ENCODE peak calls at places on chromosomes 13 and 19, in ten cellular contexts. R, V, G, Q, D, J, E, S, A and X are unnamed samples.

GRCh38 chr19:797528-798414 is 519 bp downstream of the PTBP1 start:
- DNase-seq in R (peak), V (peak), G (no peak), Q (peak), D (peak), J (peak), E (peak), S (peak), A (peak), X (peak)

GRCh38 chr19:15072930-15073647 is 8.9 kb upstream of the OR1I1 start:
- DNase-seq in R (peak), V (peak), G (peak), Q (no peak), D (no peak), J (no peak), E (no peak), S (no peak), A (no peak), X (no peak)

GRCh38 chr13:26299168-26299788 is 45.3 kb downstream of the CDK8 start:
- DNase-seq in R (no peak), V (no peak), G (no peak), Q (peak), D (no peak), J (no peak), E (no peak), S (no peak), A (no peak), X (no peak)

GRCh38 chr19:56141416-56141992 is 417 bp downstream of the ZNF444 start:
- DNase-seq in R (peak), V (peak), G (no peak), Q (no peak), D (no peak), J (no peak), E (no peak), S (no peak), A (no peak), X (peak)

GRCh38 chr19:49057636-49058234 is at the start of gene CGB7:
- DNase-seq in R (peak), V (peak), G (no peak), Q (peak), D (peak), J (no peak), E (peak), S (no peak), A (no peak), X (no peak)

GRCh38 chr19:7526093-7526929 is 3.9 kb downstream of the MCOLN1 start:
- DNase-seq in R (no peak), V (no peak), G (no peak), Q (no peak), D (no peak), J (no peak), E (no peak), S (no peak), A (no peak), X (no peak)

GRCh38 chr19:44587863-44588752 is 25.3 kb upstream of the IGSF23 start:
- DNase-seq in R (peak), V (peak), G (no peak), Q (peak), D (no peak), J (peak), E (peak), S (no peak), A (no peak), X (no peak)

GRCh38 chr19:29665215-29665825 is at the start of gene PLEKHF1:
- DNase-seq in R (peak), V (peak), G (no peak), Q (peak), D (peak), J (no peak), E (peak), S (peak), A (peak), X (peak)

GRCh38 chr19:1064661-1065605 is 2.0 kb upstream of the ARHGAP45 start:
- DNase-seq in R (peak), V (peak), G (no peak), Q (peak), D (peak), J (no peak), E (peak), S (peak), A (no peak), X (peak)

GRCh38 chr13:27374650-27375049 is 49.8 kb upstream of the GTF3A start:
- DNase-seq in R (peak), V (peak), G (peak), Q (peak), D (peak), J (peak), E (peak), S (peak), A (no peak), X (peak)

GRCh38 chr19:13226983-13227382 is 76.8 kb downstream of the IER2 start:
- DNase-seq in R (no peak), V (no peak), G (no peak), Q (no peak), D (no peak), J (no peak), E (no peak), S (no peak), A (no peak), X (no peak)

GRCh38 chr13:61029064-61029463 is 386.6 kb downstream of the PCDH20 start:
- DNase-seq in R (no peak), V (no peak), G (no peak), Q (no peak), D (no peak), J (no peak), E (no peak), S (no peak), A (no peak), X (no peak)

GRCh38 chr13:106597190-106597589 is 29.3 kb upstream of the ARGLU1 start:
- DNase-seq in R (peak), V (no peak), G (no peak), Q (no peak), D (no peak), J (no peak), E (no peak), S (no peak), A (no peak), X (no peak)

GRCh38 chr19:58428617-58429016 is 11.3 kb downstream of the ZNF132 start:
- DNase-seq in R (no peak), V (no peak), G (no peak), Q (no peak), D (no peak), J (no peak), E (no peak), S (no peak), A (no peak), X (no peak)

GRCh38 chr19:3061214-3062161 is 807 bp downstream of the TLE5 start:
- DNase-seq in R (peak), V (peak), G (no peak), Q (no peak), D (peak), J (no peak), E (no peak), S (peak), A (no peak), X (peak)

GRCh38 chr19:57165846-57166245 is 1.4 kb downstream of the DUXA start:
- DNase-seq in R (peak), V (no peak), G (no peak), Q (no peak), D (no peak), J (no peak), E (no peak), S (no peak), A (no peak), X (no peak)

GRCh38 chr19:4267101-4267900 is 11.8 kb upstream of the SHD start:
- DNase-seq in R (peak), V (peak), G (no peak), Q (peak), D (peak), J (no peak), E (peak), S (peak), A (no peak), X (peak)

GRCh38 chr19:30071871-30072270 is 129.8 kb downstream of the URI1 start:
- DNase-seq in R (no peak), V (no peak), G (no peak), Q (no peak), D (no peak), J (no peak), E (no peak), S (no peak), A (no peak), X (no peak)

GRCh38 chr13:42409061-42409460 is 137.1 kb downstream of the AKAP11 start:
- DNase-seq in R (no peak), V (no peak), G (no peak), Q (no peak), D (no peak), J (no peak), E (no peak), S (no peak), A (no peak), X (no peak)

GRCh38 chr19:2587001-2587719 is 111.2 kb downstream of the GADD45B start:
- DNase-seq in R (peak), V (no peak), G (no peak), Q (peak), D (no peak), J (no peak), E (no peak), S (no peak), A (no peak), X (no peak)

GRCh38 chr13:73635166-73635787 is 498.9 kb downstream of the KLF12 start:
- DNase-seq in R (no peak), V (no peak), G (no peak), Q (no peak), D (no peak), J (no peak), E (no peak), S (no peak), A (no peak), X (no peak)

GRCh38 chr13:73633817-73634449 is 500.3 kb downstream of the KLF12 start:
- DNase-seq in R (no peak), V (no peak), G (no peak), Q (no peak), D (no peak), J (no peak), E (no peak), S (no peak), A (no peak), X (no peak)
- TF ChIP-seq CTCF in R (no peak), V (no peak), G (no peak), Q (no peak), D (no peak), J (no peak), E (no peak), S (no peak), A (no peak), X (no peak)

DNA sequence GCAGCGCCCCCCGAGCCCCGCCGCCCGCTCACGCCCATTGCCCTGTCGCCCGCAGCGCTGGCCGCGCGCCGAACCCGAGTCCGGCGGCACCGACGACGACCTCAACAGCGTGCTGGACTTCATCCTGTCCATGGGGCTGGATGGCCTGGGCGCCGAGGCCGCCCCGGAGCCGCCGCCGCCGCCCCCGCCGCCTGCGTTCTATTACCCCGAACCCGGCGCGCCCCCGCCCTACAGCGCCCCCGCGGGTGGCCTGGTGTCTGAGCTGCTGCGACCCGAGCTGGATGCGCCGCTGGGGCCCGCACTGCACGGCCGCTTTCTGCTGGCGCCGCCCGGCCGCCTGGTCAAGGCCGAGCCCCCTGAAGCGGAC is 518 bp downstream of the KLF2 start:
- DNase-seq in R (no peak), V (peak), G (no peak), Q (no peak), D (peak), J (no peak), E (peak), S (peak), A (no peak), X (peak)
- TF ChIP-seq CTCF in R (no peak), V (no peak), G (peak), Q (no peak), D (no peak), J (no peak), E (no peak), S (no peak), A (no peak), X (peak)

DNA sequence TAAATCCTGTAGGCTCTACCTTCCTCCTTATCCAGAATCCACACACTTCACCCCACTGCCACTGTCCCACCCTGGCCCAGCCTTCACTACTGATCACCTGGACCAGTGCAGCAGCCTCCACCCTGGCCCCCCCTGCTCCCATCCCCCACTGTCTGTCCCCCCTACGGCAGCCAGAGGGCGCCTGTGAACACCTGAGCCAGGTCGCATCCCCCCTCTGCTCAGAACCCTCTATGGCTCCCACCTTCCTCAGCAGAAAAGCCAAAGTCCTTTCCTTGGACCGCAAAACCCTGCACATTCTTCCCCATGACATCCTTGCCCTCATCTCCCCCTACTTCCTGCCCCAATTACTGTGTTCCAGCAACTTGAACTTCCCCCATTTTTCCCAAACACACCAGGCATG is 20.6 kb downstream of the ELAVL3 start:
- DNase-seq in R (no peak), V (peak), G (no peak), Q (no peak), D (no peak), J (no peak), E (no peak), S (no peak), A (no peak), X (no peak)
- TF ChIP-seq CTCF in R (peak), V (peak), G (peak), Q (no peak), D (no peak), J (peak), E (no peak), S (no peak), A (no peak), X (peak)

GRCh38 chr13:59176775-59177174 is 987.0 kb downstream of the DIAPH3 start:
- DNase-seq in R (no peak), V (no peak), G (no peak), Q (no peak), D (no peak), J (no peak), E (peak), S (no peak), A (no peak), X (peak)
- TF ChIP-seq CTCF in R (peak), V (no peak), G (peak), Q (peak), D (no peak), J (no peak), E (no peak), S (no peak), A (peak), X (peak)

DNA sequence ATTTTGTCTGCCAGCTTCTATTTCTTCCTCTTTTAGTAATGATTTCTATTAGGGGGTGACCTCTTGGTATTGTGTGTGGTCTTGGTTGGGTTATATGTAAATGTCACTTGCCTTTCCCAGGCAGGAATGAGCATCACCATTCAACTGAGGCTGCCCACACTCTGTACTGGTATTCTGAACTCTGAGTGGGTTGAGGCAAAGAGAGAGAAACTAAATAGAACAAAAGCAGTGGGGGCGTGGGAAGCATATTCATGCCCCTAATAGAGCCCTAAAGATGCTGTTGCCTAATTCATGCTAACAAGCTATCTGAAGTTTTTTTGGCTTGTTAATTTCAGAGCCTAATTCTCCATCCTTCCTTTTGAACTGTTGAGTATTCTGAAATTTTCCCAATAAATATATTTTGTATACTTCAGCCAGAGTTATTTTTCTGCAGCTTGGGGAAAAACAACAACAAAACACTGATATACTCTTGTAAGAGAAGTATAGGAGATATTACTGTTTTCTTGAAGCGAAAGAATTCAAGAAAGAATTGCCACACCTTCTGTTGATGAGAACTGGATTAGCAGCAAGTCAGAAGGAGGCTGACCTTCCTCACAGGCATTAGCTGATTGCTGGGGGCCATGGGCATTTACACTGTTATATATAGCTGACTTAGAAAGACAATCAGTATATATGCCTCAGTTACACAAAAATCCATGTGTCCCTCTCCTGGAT is 315.8 kb upstream of the KLF12 start:
- DNase-seq in R (no peak), V (no peak), G (no peak), Q (no peak), D (no peak), J (no peak), E (no peak), S (no peak), A (no peak), X (no peak)
- TF ChIP-seq CTCF in R (no peak), V (no peak), G (no peak), Q (no peak), D (no peak), J (no peak), E (no peak), S (no peak), A (no peak), X (no peak)

DNA sequence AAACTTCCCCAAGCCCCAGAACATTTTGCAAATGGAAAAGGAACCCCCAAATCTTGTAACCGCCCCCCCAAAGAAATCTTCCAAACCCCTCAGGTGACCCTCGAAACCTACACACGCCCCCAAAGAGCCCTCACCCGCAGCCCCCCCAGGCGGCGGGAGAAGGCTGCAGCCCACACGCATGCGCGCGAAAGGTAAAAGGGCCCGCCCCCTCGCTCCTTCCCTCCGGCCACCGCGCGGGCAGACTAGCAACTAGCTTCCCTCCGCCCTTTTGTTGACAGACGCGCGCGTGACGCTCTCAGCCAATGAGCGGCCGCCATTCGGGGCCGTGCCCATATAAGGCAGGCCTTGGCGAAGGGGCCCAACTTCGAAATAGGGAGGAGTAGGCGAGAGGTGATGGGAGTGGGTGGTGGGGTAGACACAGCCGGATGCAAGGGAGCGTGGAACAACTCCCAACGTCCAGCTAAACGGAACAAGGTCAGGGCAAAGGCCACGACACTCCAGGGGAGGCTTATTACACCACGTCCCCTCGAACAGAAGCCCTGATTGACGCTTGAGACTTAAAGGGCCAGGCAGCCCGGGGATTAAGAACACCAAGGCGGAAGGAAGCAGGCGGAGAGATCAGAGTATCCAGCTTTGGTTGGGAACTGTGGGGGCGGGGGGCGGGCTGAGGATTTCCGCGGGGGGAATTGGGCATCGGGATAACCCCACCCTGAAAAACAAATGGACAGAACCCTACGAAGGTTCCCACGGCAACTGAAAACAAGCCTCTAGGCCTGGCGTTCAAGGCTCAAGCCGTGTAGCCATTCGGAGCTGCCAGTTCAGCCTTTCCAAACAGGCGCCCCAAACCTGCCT is 13.3 kb downstream of the FBXO46 start:
- DNase-seq in R (peak), V (peak), G (peak), Q (peak), D (peak), J (peak), E (peak), S (peak), A (peak), X (peak)
- TF ChIP-seq CTCF in R (peak), V (no peak), G (no peak), Q (peak), D (no peak), J (peak), E (no peak), S (no peak), A (no peak), X (peak)

DNA sequence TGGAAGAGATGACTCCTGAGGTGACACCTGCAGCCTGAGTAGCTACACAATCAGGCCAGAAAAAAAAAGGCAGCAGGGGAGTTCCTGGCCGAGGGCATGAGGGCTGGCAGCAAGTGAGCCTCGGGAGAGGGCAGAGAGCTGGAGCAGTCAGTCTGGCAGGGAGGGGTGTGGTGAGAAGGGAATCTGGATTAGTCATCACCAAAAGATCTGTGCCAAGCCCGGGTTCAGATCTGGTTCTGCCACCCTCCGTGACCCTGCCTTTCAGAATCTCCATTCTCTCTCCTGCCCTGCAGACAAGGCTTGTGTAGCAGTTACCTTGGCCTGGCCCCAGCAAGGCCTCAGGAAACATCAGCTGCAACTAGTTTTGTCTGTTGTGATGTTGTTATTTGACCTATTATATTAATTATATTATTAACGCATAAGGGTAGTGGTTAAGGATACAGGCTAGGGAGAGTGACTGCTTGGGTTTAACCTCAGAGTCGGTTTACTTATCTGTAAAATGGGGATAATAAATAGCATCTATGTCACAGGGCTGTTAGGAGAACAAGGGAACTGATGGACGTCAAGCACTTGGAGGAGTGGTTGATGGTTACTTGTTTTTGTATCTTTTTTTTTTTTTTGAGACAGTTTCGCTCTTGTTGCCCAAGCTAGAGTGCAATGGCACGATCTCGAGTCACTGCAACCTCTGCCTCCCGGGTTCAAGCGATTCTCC is 2.7 kb upstream of the CAPNS1 start:
- DNase-seq in R (peak), V (no peak), G (peak), Q (peak), D (no peak), J (no peak), E (peak), S (no peak), A (no peak), X (no peak)
- TF ChIP-seq CTCF in R (no peak), V (no peak), G (no peak), Q (no peak), D (no peak), J (no peak), E (no peak), S (no peak), A (no peak), X (no peak)

GRCh38 chr19:46766569-46767317 is 20.5 kb upstream of the STRN4 start:
- DNase-seq in R (peak), V (peak), G (no peak), Q (no peak), D (no peak), J (no peak), E (peak), S (no peak), A (no peak), X (peak)
- TF ChIP-seq CTCF in R (peak), V (peak), G (no peak), Q (peak), D (no peak), J (peak), E (peak), S (peak), A (peak), X (peak)

GRCh38 chr19:36331353-36332228 is 47.4 kb downstream of the ZFP14 start:
- DNase-seq in R (peak), V (peak), G (peak), Q (peak), D (peak), J (peak), E (peak), S (peak), A (peak), X (peak)
- TF ChIP-seq CTCF in R (no peak), V (no peak), G (no peak), Q (no peak), D (no peak), J (peak), E (no peak), S (no peak), A (no peak), X (no peak)

DNA sequence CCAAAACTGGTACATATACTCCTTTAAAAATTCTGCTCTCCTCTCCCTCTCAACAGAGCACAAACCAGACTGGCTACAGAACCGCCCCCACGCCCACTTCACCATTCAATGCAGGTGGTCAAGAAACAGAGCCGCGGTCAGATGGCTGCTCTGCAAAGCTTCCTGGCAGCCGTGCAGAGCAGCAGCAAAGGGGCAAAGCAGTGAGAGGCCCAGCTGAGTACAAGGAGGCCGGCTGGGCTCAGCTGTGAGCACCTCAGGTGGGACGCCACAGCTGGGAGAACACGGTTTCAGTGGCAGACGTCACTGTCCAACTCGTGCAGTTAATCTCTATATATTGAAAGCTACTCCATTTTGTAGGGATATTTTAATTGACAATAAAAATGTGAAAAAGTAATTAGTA is 8.3 kb downstream of the GRTP1 start:
- DNase-seq in R (no peak), V (no peak), G (no peak), Q (no peak), D (peak), J (no peak), E (no peak), S (no peak), A (no peak), X (no peak)
- TF ChIP-seq CTCF in R (no peak), V (no peak), G (no peak), Q (no peak), D (no peak), J (no peak), E (no peak), S (no peak), A (no peak), X (no peak)